ENCODE peak calls at places on chromosomes 3 and 15, in ten cellular contexts. K, E, P, J, T, L, R, Q, F and V are unnamed samples.
A peak's percentile ranks its signal among the peaks of the same experiment; 100 is the strongest.

GRCh38 chr3:45368382-45368781 is 20.0 kb upstream of the LARS2 start:
- DNase-seq in R (no peak), E (no peak), L (no peak), T (no peak), F (no peak), Q (peak; percentile 35), P (no peak), J (no peak), K (no peak), V (no peak)

GRCh38 chr15:64640146-64640868 is 135.1 kb downstream of the RBPMS2 start:
- DNase-seq in J (no peak), R (no peak), L (no peak), P (no peak), T (no peak), K (no peak), Q (no peak), E (no peak), F (no peak), V (no peak)

GRCh38 chr15:44668925-44669324 is 5.5 kb upstream of the SPG11 start:
- DNase-seq in J (no peak), L (no peak), K (no peak), R (no peak), P (no peak), E (no peak), F (no peak), Q (no peak), T (no peak), V (no peak)

GRCh38 chr3:149277338-149277813 is 55.7 kb upstream of the CP start:
- DNase-seq in J (no peak), L (peak; percentile 53), E (peak; percentile 63), R (no peak), K (no peak), Q (no peak), F (no peak), T (no peak), P (no peak), V (peak; percentile 79)

GRCh38 chr3:177674186-177674585 is 476.9 kb upstream of the TBL1XR1 start:
- DNase-seq in J (no peak), R (no peak), E (no peak), F (no peak), T (no peak), L (no peak), P (no peak), Q (no peak), K (no peak), V (no peak)

GRCh38 chr3:51800758-51801140 is 21.7 kb upstream of the IQCF6 start:
- DNase-seq in P (no peak), L (no peak), J (no peak), R (no peak), K (no peak), T (no peak), E (no peak), Q (no peak), F (no peak), V (no peak)

GRCh38 chr3:53822331-53822741 is 23.9 kb downstream of the CHDH start:
- DNase-seq in E (no peak), K (peak; percentile 56), L (no peak), J (no peak), F (no peak), R (peak; percentile 9), T (no peak), Q (no peak), P (no peak), V (no peak)

GRCh38 chr3:124890573-124891190 is 3.5 kb upstream of the ITGB5 start:
- DNase-seq in J (no peak), P (no peak), F (no peak), R (no peak), K (no peak), Q (no peak), L (no peak), E (no peak), T (no peak), V (no peak)

GRCh38 chr3:150760431-150761200 is 2.4 kb downstream of the SIAH2 start:
- DNase-seq in R (no peak), F (no peak), J (no peak), E (no peak), L (no peak), P (no peak), T (no peak), Q (no peak), K (no peak), V (no peak)